ENCODE peak calls at places on chromosomes 4 and X, in six cellular contexts. H, O, V, G, K and L are unnamed samples.
A peak's percentile ranks its signal among the peaks of the same experiment; 100 is the strongest.

GRCh38 chr4:46648088-46648744 is 258.3 kb upstream of the GABRA2 start:
- DNase-seq in G (no peak), V (peak; percentile 26), K (no peak), O (no peak), H (peak; percentile 29), L (peak; percentile 19)

GRCh38 chrX:12115377-12115776 is 22.9 kb upstream of the FRMPD4 start:
- DNase-seq in O (no peak), G (no peak), K (no peak), V (no peak), H (no peak), L (no peak)

GRCh38 chrX:77899081-77899828 is at the start of gene COX7B:
- DNase-seq in H (peak; percentile 91), G (peak; percentile 54), O (peak; percentile 98), K (peak; percentile 57), V (peak; percentile 70), L (peak; percentile 60)

GRCh38 chr4:6278801-6279197 is 9.1 kb downstream of the WFS1 start:
- DNase-seq in G (peak; percentile 62), V (peak; percentile 76), H (no peak), K (peak; percentile 63), O (peak; percentile 74), L (peak; percentile 72)

GRCh38 chrX:121014826-121015225 is 29.3 kb upstream of the CT47A1 start:
- DNase-seq in G (no peak), K (no peak), O (no peak), V (no peak), H (no peak), L (no peak)

GRCh38 chr4:7253806-7254205 is 61.5 kb downstream of the SORCS2 start:
- DNase-seq in H (no peak), K (no peak), G (no peak), O (no peak), V (no peak), L (no peak)

GRCh38 chrX:21800344-21800770 is 39.1 kb upstream of the MBTPS2 start:
- DNase-seq in G (no peak), H (peak; percentile 9), K (no peak), V (no peak), O (peak; percentile 41), L (no peak)

GRCh38 chr4:169815606-169816005 is 57.9 kb upstream of the HPF1 start:
- DNase-seq in H (peak; percentile 77), G (no peak), V (no peak), K (no peak), O (no peak), L (no peak)

GRCh38 chr4:24800273-24800880 is 5.0 kb downstream of the SOD3 start:
- DNase-seq in H (no peak), K (no peak), V (peak; percentile 32), O (no peak), G (no peak), L (no peak)

GRCh38 chrX:147550217-147550616 is 361.5 kb upstream of the FMR1 start:
- DNase-seq in G (no peak), H (no peak), K (no peak), O (no peak), V (peak; percentile 1), L (no peak)

GRCh38 chr4:88219099-88219498 is 60.7 kb upstream of the ABCG2 start:
- DNase-seq in V (peak; percentile 44), O (peak; percentile 79), H (peak; percentile 46), K (peak; percentile 11), G (no peak), L (peak; percentile 45)

GRCh38 chr4:174136013-174136412 is 147.5 kb downstream of the FBXO8 start:
- DNase-seq in V (peak; percentile 57), O (peak; percentile 64), K (no peak), G (no peak), H (no peak), L (no peak)

GRCh38 chrX:123504047-123504446 is 228.8 kb downstream of the THOC2 start:
- DNase-seq in G (no peak), H (no peak), K (no peak), V (no peak), O (no peak), L (no peak)

GRCh38 chr4:93731448-93731847 is 97.1 kb upstream of the ATOH1 start:
- DNase-seq in G (no peak), O (no peak), V (peak; percentile 7), H (no peak), K (no peak), L (no peak)

GRCh38 chr4:45345551-45345950 is 619.2 kb upstream of the GNPDA2 start:
- DNase-seq in G (no peak), O (no peak), K (no peak), V (peak; percentile 8), H (no peak), L (no peak)

GRCh38 chrX:150984164-150984824 is 1.2 kb downstream of the HMGB3 start:
- DNase-seq in G (no peak), O (no peak), V (peak; percentile 71), H (no peak), K (peak; percentile 22), L (peak; percentile 42)

GRCh38 chr4:25448379-25449109 is 71.5 kb downstream of the ANAPC4 start:
- DNase-seq in G (no peak), V (no peak), H (peak; percentile 74), K (no peak), O (peak; percentile 62), L (no peak)

GRCh38 chrX:8743126-8743732 is 11.3 kb upstream of the ANOS1 start:
- DNase-seq in O (peak; percentile 9), K (no peak), V (peak; percentile 41), H (no peak), G (peak; percentile 53), L (peak; percentile 53)

GRCh38 chr4:125262079-125262478 is 52.7 kb upstream of the FAT4 start:
- DNase-seq in K (no peak), H (no peak), O (no peak), V (no peak), G (no peak), L (no peak)

GRCh38 chr4:24010994-24011393 is 121.1 kb upstream of the PPARGC1A start:
- DNase-seq in O (no peak), G (no peak), V (no peak), H (no peak), K (no peak), L (no peak)

GRCh38 chr4:102640669-102641068 is 120.1 kb downstream of the MANBA start:
- DNase-seq in V (no peak), H (peak; percentile 41), O (peak; percentile 58), K (no peak), G (no peak), L (no peak)

GRCh38 chr4:95092762-95093161 is 335.0 kb downstream of the BMPR1B start:
- DNase-seq in G (no peak), O (no peak), K (no peak), H (peak; percentile 20), V (peak; percentile 12), L (no peak)

GRCh38 chrX:150489359-150490015 is 78.9 kb upstream of the MTM1 start:
- DNase-seq in G (no peak), O (no peak), H (no peak), V (no peak), K (no peak), L (no peak)

GRCh38 chr4:80007745-80008149 is 65.3 kb downstream of the ANTXR2 start:
- DNase-seq in K (peak; percentile 45), V (no peak), H (peak; percentile 20), G (no peak), O (no peak), L (no peak)

DNA sequence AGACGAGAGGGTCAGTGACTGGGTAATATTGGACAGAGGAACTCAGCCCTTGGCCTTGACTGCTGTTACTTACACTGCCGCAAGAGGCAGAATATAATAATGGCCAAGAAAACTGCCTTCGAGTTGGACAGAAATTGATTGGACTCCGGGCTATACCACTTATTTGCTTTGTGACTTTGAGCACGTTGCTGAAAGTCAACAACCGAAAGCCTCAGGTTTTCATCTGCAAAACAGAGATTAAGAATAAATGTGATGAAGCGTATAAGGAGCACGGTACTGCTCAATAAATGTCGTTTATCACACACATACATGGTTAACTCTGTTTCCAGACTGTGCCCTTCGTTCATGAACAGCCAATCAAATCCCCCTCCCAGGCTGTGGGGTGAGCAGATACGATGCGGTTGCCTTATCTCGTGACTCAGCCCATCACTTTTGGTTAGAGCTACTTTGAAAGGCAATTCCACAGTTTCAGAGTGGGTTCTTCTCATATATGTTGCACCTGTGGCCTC is 91.6 kb downstream of the TSPAN7 start:
- DNase-seq in V (no peak), O (no peak), G (no peak), K (no peak), H (no peak), L (no peak)
- TF ChIP-seq CTCF in V (peak; percentile 22), O (no peak), G (no peak), K (no peak), H (no peak), L (no peak)

DNA sequence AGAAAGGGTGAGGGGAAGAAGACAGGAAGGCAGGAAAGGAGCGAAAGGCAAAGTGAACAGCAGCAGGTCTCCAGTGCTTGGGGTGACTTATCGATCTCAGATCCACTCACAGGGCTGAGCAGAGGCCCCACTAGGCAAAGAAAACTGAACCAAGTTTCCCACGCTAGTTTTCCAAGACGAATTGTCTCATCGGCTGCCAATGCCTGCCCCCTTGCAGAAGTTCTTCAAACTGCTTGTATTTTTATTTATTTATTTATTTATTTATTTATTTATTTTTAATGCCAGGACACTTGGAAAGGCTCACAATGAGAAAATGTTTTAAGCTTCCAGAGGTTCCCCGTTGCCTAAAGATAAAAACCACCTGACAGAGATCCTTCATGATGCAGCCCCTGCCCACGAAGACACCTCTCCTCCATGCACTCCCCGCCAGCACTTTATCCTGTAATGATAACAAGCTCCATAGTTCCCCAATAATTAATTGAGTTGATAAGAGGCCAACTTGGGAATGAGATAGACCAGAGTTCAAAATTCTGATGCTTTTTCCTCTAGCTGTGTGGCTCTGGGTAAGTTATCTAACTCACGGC is 43.2 kb downstream of the QDPR start:
- DNase-seq in K (no peak), H (no peak), G (no peak), V (peak; percentile 33), O (peak; percentile 74), L (no peak)
- TF ChIP-seq CTCF in K (peak; percentile 30), H (peak; percentile 38), G (no peak), V (peak; percentile 51), O (peak; percentile 62), L (peak; percentile 32)

GRCh38 chrX:109475174-109475891 is 6.6 kb downstream of the GUCY2F start:
- DNase-seq in H (peak; percentile 56), G (no peak), K (peak; percentile 1), O (peak; percentile 55), V (peak; percentile 31), L (no peak)
- TF ChIP-seq CTCF in H (peak; percentile 36), G (no peak), K (peak; percentile 18), O (peak; percentile 65), V (peak; percentile 69), L (peak; percentile 20)

DNA sequence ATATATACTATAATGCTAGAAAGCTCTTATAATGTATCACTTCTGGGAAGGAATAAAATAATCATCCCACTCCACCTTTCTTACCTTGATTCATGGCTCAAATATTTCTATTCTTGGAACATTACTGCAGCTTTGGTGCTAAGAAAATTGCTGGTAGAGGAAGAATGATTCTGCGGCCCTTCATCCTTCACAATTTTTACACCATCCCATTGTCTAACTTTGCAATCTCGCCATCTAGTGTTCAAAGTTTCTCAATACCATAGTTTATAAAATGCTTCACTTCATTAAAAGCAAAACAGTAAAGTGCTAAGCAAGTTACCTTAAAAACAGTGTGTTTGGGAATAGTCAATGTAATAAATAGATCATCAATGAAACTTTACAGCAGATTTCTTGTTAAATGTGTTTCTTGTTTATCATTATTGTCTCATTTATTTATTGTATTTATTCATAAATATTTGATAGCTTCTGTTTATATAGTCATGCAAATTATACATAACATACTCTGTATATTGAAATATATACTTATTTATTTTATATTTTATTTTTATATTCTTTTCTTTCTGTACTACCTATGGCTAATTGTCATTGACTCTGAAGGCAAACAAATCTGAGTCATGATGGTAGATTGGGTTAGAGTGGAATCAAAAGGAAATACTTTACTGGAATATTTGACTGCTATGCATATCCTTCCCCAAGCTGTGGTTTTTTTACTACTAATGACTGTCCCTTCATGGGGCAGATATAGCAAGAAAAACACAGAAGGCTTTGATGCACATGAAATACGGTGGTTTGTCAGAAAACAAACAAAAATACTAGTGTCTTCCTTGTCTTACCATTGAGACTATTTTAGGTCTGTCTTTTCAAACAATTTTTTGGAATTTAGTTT is 390.7 kb downstream of the MAPK10 start:
- DNase-seq in G (no peak), O (peak; percentile 86), H (peak; percentile 57), K (peak; percentile 8), V (peak; percentile 31), L (peak; percentile 27)
- TF ChIP-seq CTCF in G (peak; percentile 66), O (peak; percentile 57), H (peak; percentile 47), K (peak; percentile 36), V (peak; percentile 73), L (peak; percentile 48)